ENCODE peak calls at places on chromosomes 7 and 10, in nine cellular contexts. F is AG04449, E is neural progenitor cell, C is neural crest cell, L is Caco-2, G is heart left ventricle, X is astrocyte of the spinal cord, I is IMR-90, N is ovary. D is an unnamed sample.

GRCh38 chr7:28160551-28160991 is 20.0 kb downstream of the JAZF1 start:
- DNase-seq in F (no peak), N (no peak), C (no peak), G (no peak), E (no peak), L (no peak), I (peak; percentile 88), X (peak; percentile 67), D (no peak)

GRCh38 chr10:78528749-78529204 is 495.1 kb downstream of the RPS24 start:
- DNase-seq in I (no peak), N (peak; percentile 2), C (no peak), G (no peak), E (no peak), X (no peak), F (no peak), L (no peak), D (no peak)

GRCh38 chr7:18770852-18771251 is 275.3 kb downstream of the HDAC9 start:
- DNase-seq in G (no peak), I (no peak), X (no peak), N (no peak), E (peak; percentile 8), F (no peak), L (no peak), C (no peak), D (no peak)

GRCh38 chr10:105973252-105973877 is 1191.1 kb downstream of the SORCS1 start:
- DNase-seq in I (no peak), X (no peak), F (no peak), N (no peak), L (no peak), G (no peak), E (peak; percentile 18), C (no peak), D (no peak)

GRCh38 chr10:112287844-112288243 is 4.6 kb downstream of the TECTB start:
- DNase-seq in X (no peak), F (no peak), I (no peak), E (no peak), N (no peak), G (peak; percentile 46), L (no peak), C (no peak), D (no peak)

GRCh38 chr10:28661035-28661434 is 16.3 kb upstream of the BAMBI start:
- DNase-seq in C (no peak), G (no peak), I (peak; percentile 85), F (peak; percentile 71), N (no peak), E (no peak), L (no peak), X (peak; percentile 76), D (no peak)

GRCh38 chr7:66183700-66184099 is 21.4 kb upstream of the TPST1 start:
- DNase-seq in E (no peak), N (no peak), I (peak; percentile 96), C (no peak), L (no peak), X (peak; percentile 59), G (no peak), F (peak; percentile 73), D (no peak)

GRCh38 chr7:39313958-39314357 is 252.2 kb upstream of the YAE1 start:
- DNase-seq in F (no peak), N (no peak), E (peak; percentile 42), I (no peak), G (no peak), L (no peak), C (no peak), X (no peak), D (no peak)

GRCh38 chr10:33363112-33363511 is 28.6 kb upstream of the NRP1 start:
- DNase-seq in F (no peak), N (no peak), X (no peak), E (no peak), L (no peak), C (no peak), G (no peak), I (peak; percentile 39), D (no peak)

GRCh38 chr7:55158541-55158940 is 139.7 kb downstream of the EGFR start:
- DNase-seq in F (peak; percentile 83), E (no peak), I (peak; percentile 69), L (no peak), X (peak; percentile 77), C (no peak), N (no peak), G (no peak), D (no peak)

GRCh38 chr7:148717266-148717793 is 18.6 kb downstream of the CUL1 start:
- DNase-seq in X (no peak), L (no peak), G (no peak), C (no peak), N (no peak), I (no peak), E (no peak), F (no peak), D (no peak)

GRCh38 chr7:131325179-131325840 is 2.4 kb upstream of the MKLN1 start:
- DNase-seq in X (no peak), C (no peak), E (no peak), I (no peak), G (no peak), N (no peak), F (no peak), L (no peak), D (no peak)

GRCh38 chr7:35780070-35780469 is 20.8 kb upstream of the SEPTIN7 start:
- DNase-seq in I (no peak), F (no peak), C (no peak), E (no peak), X (no peak), G (no peak), N (no peak), L (no peak), D (no peak)

GRCh38 chr7:46752881-46753366 is 829.0 kb downstream of the TNS3 start:
- DNase-seq in N (no peak), L (no peak), I (peak; percentile 77), E (no peak), X (peak; percentile 90), F (peak; percentile 86), C (no peak), G (no peak), D (no peak)

GRCh38 chr7:50768470-50769159 is 14.1 kb downstream of the GRB10 start:
- DNase-seq in X (no peak), L (no peak), I (no peak), N (no peak), C (no peak), E (no peak), F (no peak), G (no peak), D (no peak)
- TF ChIP-seq CTCF in X (no peak), L (no peak), I (no peak), N (no peak), C (no peak), E (no peak), F (no peak), G (no peak), D (no peak)

GRCh38 chr10:113617086-113617485 is 46.8 kb downstream of the NRAP start:
- DNase-seq in N (no peak), L (no peak), X (no peak), F (no peak), G (no peak), I (no peak), C (no peak), E (peak; percentile 31), D (no peak)

GRCh38 chr10:113614304-113614703 is 49.5 kb downstream of the NRAP start:
- DNase-seq in C (no peak), N (no peak), L (no peak), X (no peak), G (no peak), E (no peak), F (no peak), I (no peak), D (no peak)

GRCh38 chr10:113618338-113618737 is 45.5 kb downstream of the NRAP start:
- DNase-seq in I (no peak), C (no peak), G (no peak), E (no peak), F (no peak), N (no peak), X (no peak), L (no peak), D (no peak)

GRCh38 chr10:113619401-113619800 is 44.4 kb downstream of the NRAP start:
- DNase-seq in I (no peak), G (no peak), N (no peak), X (no peak), F (no peak), C (no peak), L (no peak), E (no peak), D (no peak)

DNA sequence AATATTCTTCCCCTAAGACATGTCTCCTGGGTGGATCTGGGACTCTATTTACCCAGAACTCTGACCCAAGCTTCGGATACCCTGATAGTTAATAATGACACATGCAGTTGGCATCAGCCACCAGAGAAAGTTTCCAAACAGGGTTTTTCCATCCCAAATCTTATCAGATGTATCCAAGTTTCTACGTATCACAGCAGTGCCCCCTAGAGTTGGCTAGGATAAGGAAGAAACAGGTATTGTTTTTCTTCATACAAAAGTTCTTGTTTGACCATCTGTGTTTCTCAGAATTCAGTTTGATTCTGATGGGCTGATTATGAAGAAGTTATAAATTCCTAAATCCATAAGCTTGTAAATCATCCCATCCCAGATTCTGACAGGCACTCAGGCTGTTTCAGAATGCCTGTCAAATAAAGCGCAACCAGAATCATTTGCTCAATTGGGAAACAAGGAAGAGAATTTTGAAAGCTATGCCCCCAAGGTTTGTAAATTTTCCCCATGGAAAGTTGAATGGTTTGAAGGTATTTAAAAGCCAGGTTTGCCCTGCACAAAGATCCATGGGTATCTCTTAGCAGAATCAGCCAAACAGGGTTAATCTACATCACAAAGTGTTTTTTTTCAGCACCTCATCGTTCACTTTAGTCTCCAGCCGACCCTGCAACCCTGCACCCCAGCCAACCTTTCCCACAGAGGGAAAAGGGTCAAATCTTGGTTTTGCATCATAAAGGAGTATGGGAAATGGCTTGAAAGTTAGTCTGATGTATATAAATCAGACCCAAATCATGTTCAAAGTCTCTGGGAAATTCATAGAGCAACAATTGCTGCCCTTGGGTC is 47.4 kb downstream of the NRAP start:
- DNase-seq in C (peak; percentile 36), L (no peak), G (no peak), I (no peak), X (no peak), N (no peak), F (no peak), E (peak; percentile 64), D (no peak)
- TF ChIP-seq CTCF in C (peak; percentile 60), L (peak; percentile 69), G (peak; percentile 33), I (peak; percentile 15), X (peak; percentile 46), N (no peak), F (peak; percentile 25), E (peak; percentile 78), D (no peak)

DNA sequence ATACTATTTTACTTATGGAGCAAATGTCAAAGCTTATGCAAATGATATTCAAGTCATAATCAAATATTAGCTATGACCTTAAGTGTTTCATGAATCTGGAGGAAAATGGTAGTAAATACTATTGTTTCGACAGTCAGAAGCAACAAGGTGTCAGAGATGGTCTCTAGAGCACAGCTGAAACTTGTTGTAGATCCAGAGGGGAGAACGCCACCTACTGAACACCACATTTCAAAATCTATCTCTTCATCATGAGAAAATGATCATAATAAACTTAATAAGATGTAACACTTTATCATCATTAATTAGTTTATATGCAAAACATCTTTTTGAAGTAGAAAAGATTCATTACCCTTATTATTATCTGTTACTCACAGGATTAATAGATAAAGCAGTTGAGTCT is 418.7 kb downstream of the GATA3 start:
- DNase-seq in F (no peak), N (no peak), G (no peak), E (no peak), C (no peak), I (peak; percentile 1), X (no peak), L (no peak), D (no peak)
- TF ChIP-seq CTCF in F (no peak), N (no peak), G (peak; percentile 22), E (no peak), C (no peak), I (no peak), X (no peak), L (peak; percentile 53), D (no peak)

GRCh38 chr7:2834748-2835441 is 9.2 kb downstream of the GNA12 start:
- DNase-seq in E (no peak), G (no peak), C (no peak), N (no peak), I (no peak), F (no peak), X (no peak), L (no peak), D (no peak)
- TF ChIP-seq CTCF in E (no peak), G (no peak), C (no peak), N (no peak), I (no peak), F (no peak), X (no peak), L (no peak), D (no peak)